ENCODE peak calls at places on chromosomes 12 and 14, in seven cellular contexts. O is sigmoid colon, H is GM23338, E is SK-N-SH, F is suprapubic skin, V is K562, S is Panc1. J is an unnamed sample.

GRCh38 chr12:28578833-28579252 is 388.6 kb downstream of the CCDC91 start:
- DNase-seq in F (no peak), V (no peak), O (no peak), E (no peak), H (no peak), S (no peak), J (no peak)

GRCh38 chr12:45730116-45730841 is 773 bp downstream of the ARID2 start:
- DNase-seq in F (no peak), E (peak; percentile 56), O (peak; percentile 70), S (no peak), H (peak; percentile 55), V (peak; percentile 27), J (peak; percentile 29)

GRCh38 chr14:101781240-101782061 is 19.9 kb downstream of the PPP2R5C start:
- DNase-seq in O (no peak), V (no peak), F (no peak), S (no peak), H (peak; percentile 25), E (peak; percentile 79), J (no peak)

GRCh38 chr14:80356413-80356812 is 145.1 kb upstream of the DIO2 start:
- DNase-seq in O (no peak), F (no peak), V (no peak), S (no peak), H (peak; percentile 56), E (peak; percentile 6), J (no peak)

GRCh38 chr14:103629503-103630121 is 601 bp downstream of the KLC1 start:
- DNase-seq in O (peak; percentile 78), S (no peak), V (no peak), E (peak; percentile 87), F (peak; percentile 82), H (peak; percentile 73), J (peak; percentile 33)

GRCh38 chr12:104372721-104373335 is 69.3 kb downstream of the EID3 start:
- DNase-seq in O (no peak), S (no peak), V (no peak), E (no peak), H (no peak), F (no peak), J (no peak)

GRCh38 chr12:110744697-110745264 is 2.1 kb upstream of the PPP1CC start:
- DNase-seq in S (no peak), O (no peak), H (no peak), V (no peak), F (no peak), E (peak; percentile 22), J (no peak)

GRCh38 chr14:104441275-104442106 is 138.1 kb upstream of the C14orf180 start:
- DNase-seq in S (no peak), F (peak; percentile 78), O (peak; percentile 57), H (no peak), V (no peak), E (peak; percentile 29), J (peak; percentile 42)

GRCh38 chr12:13937735-13938134 is 43.7 kb downstream of the GRIN2B start:
- DNase-seq in S (no peak), O (no peak), E (no peak), V (no peak), F (no peak), H (no peak), J (no peak)

GRCh38 chr14:95040723-95041476 is 116.4 kb downstream of the DICER1 start:
- DNase-seq in H (no peak), O (peak; percentile 40), F (no peak), S (no peak), V (no peak), E (no peak), J (no peak)

GRCh38 chr14:94021416-94022157 is 4.6 kb upstream of the OTUB2 start:
- DNase-seq in F (no peak), H (no peak), E (no peak), S (no peak), V (no peak), O (no peak), J (no peak)

GRCh38 chr12:118038122-118038521 is 21.6 kb downstream of the RFC5 start:
- DNase-seq in E (no peak), V (no peak), H (no peak), F (no peak), S (no peak), O (no peak), J (no peak)

GRCh38 chr12:1830981-1831930 is 10.9 kb downstream of the LRTM2 start:
- DNase-seq in S (no peak), F (no peak), V (peak; percentile 65), E (peak; percentile 38), H (peak; percentile 90), O (peak; percentile 70), J (peak; percentile 80)

GRCh38 chr12:57890191-57891120 is 43.9 kb upstream of the CTDSP2 start:
- DNase-seq in F (peak; percentile 79), E (no peak), V (no peak), O (no peak), S (no peak), H (no peak), J (no peak)

DNA sequence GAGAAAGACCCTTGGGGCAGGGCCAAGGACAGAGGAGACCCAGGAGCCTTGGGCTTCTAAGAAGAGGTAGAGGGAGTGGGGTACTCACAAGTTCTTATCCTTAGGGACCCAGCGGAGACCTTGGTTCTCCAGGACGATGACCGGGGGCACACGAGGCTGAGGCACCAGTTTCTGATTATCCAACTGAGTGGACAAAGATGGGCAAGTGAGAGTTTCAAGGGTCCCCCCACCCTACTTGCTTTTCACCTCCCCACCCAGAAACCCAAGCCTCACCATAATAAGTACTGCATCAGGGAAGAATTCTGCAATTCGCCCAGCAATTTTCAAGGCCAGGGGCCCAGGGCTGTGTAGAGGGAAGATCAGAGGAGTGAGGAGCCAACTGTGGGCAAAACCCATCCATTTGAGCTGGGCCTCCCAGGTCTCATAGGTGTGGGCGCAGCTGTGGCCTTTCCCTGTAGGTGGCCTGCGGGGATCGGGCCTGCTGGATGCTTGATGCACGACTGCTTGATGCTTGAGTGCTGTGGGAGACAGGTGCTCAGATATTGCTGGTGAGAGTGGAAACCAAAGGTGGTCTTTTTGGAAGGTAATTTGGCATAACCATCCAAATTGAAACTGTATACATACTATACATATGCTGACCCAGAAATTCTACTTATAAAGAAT is 2.0 kb downstream of the EMC9 start:
- DNase-seq in S (no peak), E (no peak), V (no peak), O (no peak), H (peak; percentile 38), F (no peak), J (no peak)
- H3K4me1 ChIP-seq in S (peaks cover 30% of the 10 kb centered on the region), E (peaks cover 36% of the 10 kb centered on the region), V (peaks cover 41% of the 10 kb centered on the region), O (no peaks in the 10 kb centered on the region), H (peaks cover 25% of the 10 kb centered on the region), F (peaks cover 54% of the 10 kb centered on the region), J (peaks cover 5% of the 10 kb centered on the region)

GRCh38 chr14:71136386-71137060 is 229.3 kb downstream of the PCNX1 start:
- DNase-seq in H (no peak), F (no peak), O (no peak), S (no peak), E (no peak), V (no peak), J (no peak)

GRCh38 chr14:71135911-71136310 is 228.7 kb downstream of the PCNX1 start:
- DNase-seq in V (no peak), O (no peak), S (no peak), H (no peak), F (no peak), E (no peak), J (no peak)

GRCh38 chr14:71133296-71133695 is 226.0 kb downstream of the PCNX1 start:
- DNase-seq in H (no peak), O (no peak), F (no peak), E (no peak), V (no peak), S (no peak), J (no peak)

GRCh38 chr14:71135496-71135895 is 228.2 kb downstream of the PCNX1 start:
- DNase-seq in S (no peak), V (no peak), F (no peak), E (no peak), O (no peak), H (no peak), J (no peak)

GRCh38 chr14:71130491-71131179 is 223.4 kb downstream of the PCNX1 start:
- DNase-seq in O (no peak), E (no peak), H (peak; percentile 45), V (no peak), F (no peak), S (no peak), J (no peak)
- TF ChIP-seq POLR2AphosphoS5 in O (no peak), E (peak; percentile 16), H (no peak), V (no peak), F (no peak), S (no peak), J (no peak)

DNA sequence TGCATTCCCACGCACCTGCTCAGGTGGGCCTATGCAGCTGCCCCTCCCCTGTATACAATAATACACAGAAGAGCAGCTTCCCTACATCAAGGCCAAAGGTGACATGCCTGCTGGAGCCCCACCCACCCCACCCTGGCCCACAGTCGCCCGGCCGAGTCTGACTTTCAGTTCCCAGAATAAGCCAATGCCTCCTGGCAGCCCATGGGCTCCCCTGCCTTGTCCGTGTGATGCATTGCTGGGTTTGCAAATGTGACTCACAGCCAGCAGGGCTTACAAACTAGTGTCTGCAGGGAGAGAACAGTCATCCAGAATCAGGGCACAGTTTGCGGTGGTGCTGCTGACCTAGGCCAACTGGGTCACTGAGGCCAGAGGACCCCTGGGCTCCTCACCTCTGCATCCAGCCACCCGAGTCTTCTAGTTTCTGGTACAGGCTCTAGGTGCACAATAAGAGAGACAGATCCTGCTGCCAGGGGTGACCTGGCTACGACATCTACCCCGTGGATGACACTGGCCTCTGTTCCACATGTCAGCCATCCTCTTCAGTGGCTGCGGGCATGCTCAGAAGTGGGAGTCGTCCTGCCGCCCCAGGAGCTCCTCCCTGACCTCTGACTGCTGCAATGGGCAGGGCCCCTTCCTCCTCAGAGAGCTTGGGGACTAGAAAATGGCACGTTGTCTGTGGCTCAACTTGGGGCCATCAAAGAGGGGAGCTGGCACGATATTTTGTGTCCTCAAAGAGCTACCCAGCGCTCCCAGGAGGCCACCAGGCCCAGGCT is 84.5 kb downstream of the CHGA start:
- DNase-seq in F (no peak), V (no peak), H (no peak), O (peak; percentile 86), E (no peak), S (no peak), J (no peak)
- H3K4me1 ChIP-seq in F (peaks cover 80% of the 10 kb centered on the region), V (peaks cover 29% of the 10 kb centered on the region), H (no peaks in the 10 kb centered on the region), O (peaks cover 4% of the 10 kb centered on the region), E (peaks cover 100% of the 10 kb centered on the region), S (no peaks in the 10 kb centered on the region), J (peaks cover 13% of the 10 kb centered on the region)

DNA sequence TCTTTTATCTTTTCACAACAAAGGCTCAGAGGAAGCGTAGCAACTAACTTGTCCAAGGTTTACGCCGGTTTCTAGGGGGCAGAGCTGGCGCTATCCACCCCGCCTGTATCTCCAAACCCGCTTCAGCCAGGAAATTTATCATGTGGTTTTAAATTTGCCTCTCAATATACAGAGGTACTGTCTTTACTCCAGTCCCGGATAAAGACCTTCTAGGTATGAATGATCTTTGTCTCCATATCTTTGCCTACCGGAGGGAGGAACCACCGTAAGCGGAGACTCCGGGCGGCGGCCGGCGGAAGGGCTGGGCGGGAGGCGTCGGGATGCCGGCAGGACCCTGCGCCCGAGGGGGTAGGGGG is 693 bp upstream of the RIMKLB start:
- DNase-seq in H (peak; percentile 79), F (no peak), V (no peak), O (no peak), E (no peak), S (no peak), J (no peak)
- TF ChIP-seq POLR2AphosphoS5 in H (no peak), F (no peak), V (no peak), O (no peak), E (no peak), S (no peak), J (no peak)

GRCh38 chr14:52296378-52296777 is 17.7 kb upstream of the PTGER2 start:
- DNase-seq in O (no peak), S (no peak), V (no peak), F (no peak), H (no peak), E (no peak), J (no peak)
- H3K4me1 ChIP-seq in O (no peaks in the 10 kb centered on the region), S (no peaks in the 10 kb centered on the region), V (no peaks in the 10 kb centered on the region), F (no peaks in the 10 kb centered on the region), H (no peaks in the 10 kb centered on the region), E (no peaks in the 10 kb centered on the region), J (no peaks in the 10 kb centered on the region)

GRCh38 chr14:53260928-53261327 is 107.8 kb upstream of the DDHD1 start:
- DNase-seq in H (no peak), S (no peak), E (no peak), V (no peak), F (no peak), O (no peak), J (no peak)
- TF ChIP-seq POLR2AphosphoS5 in H (no peak), S (no peak), E (no peak), V (no peak), F (no peak), O (no peak), J (no peak)

J was measured in breast epithelium.